ENCODE peak calls at places on chromosomes 3 and 15, in seven cellular contexts. N, Y, I, D, O, V and Z are unnamed samples. For H3K27me3, the result is how much of the 10 kb centered on the place peaks cover.

GRCh38 chr3:186847437-186847836 is 4.9 kb downstream of the ADIPOQ start:
- DNase-seq in N (no peak), Y (no peak), I (no peak), D (no peak), O (no peak), V (no peak), Z (no peak)

GRCh38 chr3:12896206-12896697 is 54.9 kb upstream of the RPL32 start:
- DNase-seq in N (no peak), Y (no peak), I (no peak), D (no peak), O (no peak), V (peak), Z (no peak)

GRCh38 chr3:98763076-98763475 is at the start of gene ST3GAL6:
- DNase-seq in N (peak), Y (no peak), I (no peak), D (no peak), O (no peak), V (peak), Z (no peak)

GRCh38 chr3:168952551-168952950 is 711.0 kb downstream of the MECOM start:
- DNase-seq in N (no peak), Y (peak), I (no peak), D (peak), O (no peak), V (peak), Z (no peak)

GRCh38 chr3:46960081-46960701 is 16.4 kb downstream of the CCDC12 start:
- DNase-seq in N (peak), Y (no peak), I (peak), D (no peak), O (no peak), V (peak), Z (no peak)

GRCh38 chr15:64634020-64634419 is 141.4 kb downstream of the RBPMS2 start:
- DNase-seq in N (no peak), Y (no peak), I (no peak), D (peak), O (no peak), V (no peak), Z (peak)

GRCh38 chr3:3923619-3924018 is 124.4 kb downstream of the LRRN1 start:
- DNase-seq in N (no peak), Y (no peak), I (no peak), D (no peak), O (no peak), V (no peak), Z (no peak)

GRCh38 chr3:138912237-138912636 is 34.7 kb downstream of the FOXL2 start:
- DNase-seq in N (no peak), Y (no peak), I (no peak), D (no peak), O (no peak), V (peak), Z (no peak)

GRCh38 chr15:58096529-58097084 is 31.1 kb upstream of the ALDH1A2 start:
- DNase-seq in N (no peak), Y (no peak), I (no peak), D (no peak), O (no peak), V (no peak), Z (no peak)

GRCh38 chr3:146165844-146166243 is 4.9 kb upstream of the PLOD2 start:
- DNase-seq in N (no peak), Y (no peak), I (no peak), D (no peak), O (no peak), V (no peak), Z (no peak)

GRCh38 chr3:183061431-183062172 is 37.7 kb downstream of the MCCC1 start:
- DNase-seq in N (no peak), Y (no peak), I (no peak), D (no peak), O (no peak), V (peak), Z (no peak)

GRCh38 chr3:187773963-187774789 is 28.9 kb upstream of the BCL6 start:
- DNase-seq in N (peak), Y (no peak), I (no peak), D (no peak), O (no peak), V (no peak), Z (no peak)

GRCh38 chr3:102733811-102734574 is 299.2 kb downstream of the ZPLD1 start:
- DNase-seq in N (no peak), Y (peak), I (no peak), D (no peak), O (no peak), V (no peak), Z (no peak)

GRCh38 chr15:101269479-101270223 is 7.6 kb downstream of the SELENOS start:
- DNase-seq in N (no peak), Y (no peak), I (no peak), D (no peak), O (no peak), V (no peak), Z (no peak)

GRCh38 chr3:111761309-111761795 is 97.7 kb upstream of the PHLDB2 start:
- DNase-seq in N (no peak), Y (peak), I (no peak), D (no peak), O (no peak), V (peak), Z (peak)

GRCh38 chr15:74194572-74195559 is 7.7 kb downstream of the STRA6 start:
- DNase-seq in N (no peak), Y (no peak), I (no peak), D (no peak), O (no peak), V (no peak), Z (no peak)

GRCh38 chr3:46574263-46574662 is 8.2 kb upstream of the LRRC2 start:
- DNase-seq in N (no peak), Y (no peak), I (no peak), D (peak), O (no peak), V (no peak), Z (no peak)

GRCh38 chr15:86267892-86268291 is 188.2 kb downstream of the AGBL1 start:
- DNase-seq in N (no peak), Y (no peak), I (no peak), D (no peak), O (no peak), V (no peak), Z (no peak)

GRCh38 chr15:95169701-95170459 is 938.5 kb downstream of the MCTP2 start:
- DNase-seq in N (peak), Y (peak), I (peak), D (no peak), O (no peak), V (peak), Z (no peak)

GRCh38 chr3:78066287-78066686 is 1026.4 kb downstream of the ROBO2 start:
- DNase-seq in N (no peak), Y (no peak), I (no peak), D (no peak), O (no peak), V (no peak), Z (no peak)
- TF ChIP-seq CTCF in N (no peak), Y (no peak), I (no peak), D (no peak), O (no peak), V (no peak), Z (no peak)

DNA sequence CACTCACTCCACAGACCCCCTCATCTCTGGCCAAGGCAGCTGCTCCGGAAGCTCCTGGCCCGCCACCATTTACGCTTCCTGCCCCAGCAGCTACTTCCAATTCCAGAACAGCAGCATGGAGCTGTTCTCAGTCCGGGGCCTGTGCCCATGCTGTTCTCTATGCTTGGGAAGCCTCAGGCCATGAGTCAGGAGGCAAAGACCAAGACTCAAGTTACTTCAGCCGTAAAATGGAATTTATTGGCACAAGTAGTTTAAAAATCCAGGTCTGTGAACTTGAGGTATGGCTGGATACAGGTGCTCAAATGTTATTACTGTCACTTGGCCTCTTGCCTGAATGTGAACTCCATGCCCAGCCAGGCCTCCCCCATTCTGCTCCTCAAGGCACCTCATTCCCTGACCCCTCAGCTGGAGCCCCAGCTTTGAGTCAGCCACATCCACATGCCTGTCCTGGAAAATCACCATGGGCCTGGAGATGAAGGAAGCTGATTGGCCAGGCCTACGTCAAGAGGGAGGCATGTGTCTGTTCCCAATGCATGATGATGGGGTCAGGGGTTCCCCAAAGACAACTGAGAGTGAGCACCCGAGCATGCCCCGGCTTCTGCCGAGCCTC is 31.4 kb upstream of the CACNA2D2 start:
- DNase-seq in N (no peak), Y (no peak), I (no peak), D (no peak), O (no peak), V (peak), Z (peak)
- H3K27me3 ChIP-seq in N (under half), Y (under half), I (under half), D (under half), O (under half), V (half or more), Z (under half)

GRCh38 chr15:88623061-88623460 is 1.9 kb downstream of the AEN start:
- DNase-seq in N (peak), Y (peak), I (no peak), D (peak), O (no peak), V (peak), Z (peak)
- H3K4me3 ChIP-seq in N (no peak), Y (peak), I (no peak), D (peak), O (peak), V (peak), Z (peak)

GRCh38 chr3:108219336-108219735 is 2.9 kb downstream of the IFT57 start:
- DNase-seq in N (no peak), Y (no peak), I (no peak), D (no peak), O (no peak), V (no peak), Z (no peak)

GRCh38 chr3:108221911-108222812 is at the start of gene IFT57:
- DNase-seq in N (peak), Y (peak), I (peak), D (peak), O (peak), V (peak), Z (peak)

GRCh38 chr3:108223928-108224327 is 1.7 kb upstream of the IFT57 start:
- DNase-seq in N (peak), Y (no peak), I (no peak), D (no peak), O (no peak), V (peak), Z (no peak)

GRCh38 chr3:108222813-108223307 is 636 bp upstream of the IFT57 start:
- DNase-seq in N (no peak), Y (no peak), I (no peak), D (no peak), O (no peak), V (peak), Z (no peak)

GRCh38 chr3:108221403-108221802 is 821 bp downstream of the IFT57 start:
- DNase-seq in N (no peak), Y (no peak), I (no peak), D (no peak), O (no peak), V (no peak), Z (no peak)
- TF ChIP-seq CTCF in N (no peak), Y (no peak), I (no peak), D (no peak), O (no peak), V (no peak), Z (no peak)

GRCh38 chr15:60006203-60006782 is 2.2 kb downstream of the FOXB1 start:
- DNase-seq in N (peak), Y (no peak), I (no peak), D (no peak), O (peak), V (peak), Z (no peak)
- H3K27me3 ChIP-seq in N (half or more), Y (half or more), I (half or more), D (under half), O (half or more), V (half or more), Z (half or more)

GRCh38 chr3:100586832-100587231 is 22.6 kb upstream of the ADGRG7 start:
- DNase-seq in N (no peak), Y (no peak), I (no peak), D (no peak), O (no peak), V (no peak), Z (no peak)

GRCh38 chr3:100591411-100591810 is 18.0 kb upstream of the ADGRG7 start:
- DNase-seq in N (no peak), Y (no peak), I (no peak), D (no peak), O (no peak), V (no peak), Z (no peak)

GRCh38 chr3:100590840-100591147 is 18.6 kb upstream of the ADGRG7 start:
- DNase-seq in N (no peak), Y (no peak), I (no peak), D (no peak), O (no peak), V (no peak), Z (no peak)

GRCh38 chr3:100588251-100588650 is 21.1 kb upstream of the ADGRG7 start:
- DNase-seq in N (no peak), Y (no peak), I (no peak), D (no peak), O (no peak), V (no peak), Z (no peak)

DNA sequence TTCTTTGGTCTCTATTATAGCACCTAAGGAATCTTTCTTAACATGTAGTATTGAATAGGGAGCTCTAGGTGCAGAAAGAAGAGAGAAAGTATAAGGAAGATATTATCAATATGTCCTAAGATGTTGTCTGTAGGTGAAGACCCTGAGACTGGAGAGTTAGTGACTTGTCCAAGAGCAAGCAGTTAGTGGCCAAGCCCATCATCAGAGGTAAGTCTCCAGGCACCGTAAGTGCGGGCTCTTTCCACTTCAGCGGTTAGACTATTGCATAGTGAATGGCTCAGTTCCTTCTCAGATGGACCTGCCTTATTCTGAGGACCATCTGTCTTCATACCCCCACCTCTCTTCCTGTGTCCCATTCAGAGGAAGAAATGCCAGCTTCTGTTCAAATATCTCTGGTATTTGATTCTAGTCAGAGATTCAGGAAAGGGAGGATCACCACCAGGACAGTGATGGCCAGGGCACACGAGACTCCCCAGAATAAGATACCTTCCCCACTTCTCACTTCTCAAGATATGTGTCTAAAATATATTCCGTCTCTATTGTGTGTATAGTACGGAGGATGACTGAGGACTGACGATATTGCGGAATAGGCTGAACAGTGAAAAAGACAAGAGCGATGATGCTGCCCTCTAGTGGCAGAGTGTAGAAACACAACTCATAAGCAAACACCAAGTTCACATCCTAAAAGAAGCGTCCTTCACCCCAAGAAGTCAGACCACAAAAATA is 19.1 kb upstream of the ADGRG7 start:
- DNase-seq in N (peak), Y (peak), I (peak), D (peak), O (no peak), V (peak), Z (peak)
- H3K4me3 ChIP-seq in N (no peak), Y (no peak), I (no peak), D (no peak), O (no peak), V (no peak), Z (no peak)

GRCh38 chr3:126292318-126293070 is 64.7 kb downstream of the KLF15 start:
- DNase-seq in N (no peak), Y (no peak), I (peak), D (no peak), O (no peak), V (no peak), Z (no peak)

GRCh38 chr3:126288314-126288713 is 68.9 kb downstream of the KLF15 start:
- DNase-seq in N (no peak), Y (no peak), I (peak), D (no peak), O (no peak), V (no peak), Z (no peak)

GRCh38 chr3:126287536-126288181 is 69.5 kb downstream of the KLF15 start:
- DNase-seq in N (peak), Y (no peak), I (peak), D (peak), O (peak), V (peak), Z (peak)

GRCh38 chr3:126291537-126291936 is 65.7 kb downstream of the KLF15 start:
- DNase-seq in N (no peak), Y (no peak), I (peak), D (no peak), O (no peak), V (no peak), Z (no peak)

GRCh38 chr3:126290325-126290724 is 66.9 kb downstream of the KLF15 start:
- DNase-seq in N (no peak), Y (no peak), I (peak), D (no peak), O (no peak), V (no peak), Z (no peak)
- TF ChIP-seq CTCF in N (no peak), Y (no peak), I (no peak), D (no peak), O (no peak), V (no peak), Z (no peak)

GRCh38 chr3:104257486-104257885 is 1109.2 kb upstream of the ALCAM start:
- DNase-seq in N (no peak), Y (no peak), I (no peak), D (no peak), O (no peak), V (no peak), Z (no peak)
- H3K27me3 ChIP-seq in N (under half), Y (under half), I (under half), D (under half), O (under half), V (under half), Z (under half)

GRCh38 chr15:89750560-89751542 is at the start of gene MESP1:
- DNase-seq in N (peak), Y (peak), I (peak), D (peak), O (peak), V (peak), Z (peak)

GRCh38 chr15:89747708-89748682 is 3.1 kb downstream of the MESP1 start:
- DNase-seq in N (no peak), Y (no peak), I (no peak), D (no peak), O (no peak), V (no peak), Z (no peak)

GRCh38 chr15:89749526-89749925 is 1.5 kb downstream of the MESP1 start:
- DNase-seq in N (no peak), Y (no peak), I (no peak), D (no peak), O (no peak), V (no peak), Z (no peak)

GRCh38 chr15:89749951-89750559 is 994 bp downstream of the MESP1 start:
- DNase-seq in N (peak), Y (no peak), I (no peak), D (no peak), O (no peak), V (no peak), Z (no peak)

DNA sequence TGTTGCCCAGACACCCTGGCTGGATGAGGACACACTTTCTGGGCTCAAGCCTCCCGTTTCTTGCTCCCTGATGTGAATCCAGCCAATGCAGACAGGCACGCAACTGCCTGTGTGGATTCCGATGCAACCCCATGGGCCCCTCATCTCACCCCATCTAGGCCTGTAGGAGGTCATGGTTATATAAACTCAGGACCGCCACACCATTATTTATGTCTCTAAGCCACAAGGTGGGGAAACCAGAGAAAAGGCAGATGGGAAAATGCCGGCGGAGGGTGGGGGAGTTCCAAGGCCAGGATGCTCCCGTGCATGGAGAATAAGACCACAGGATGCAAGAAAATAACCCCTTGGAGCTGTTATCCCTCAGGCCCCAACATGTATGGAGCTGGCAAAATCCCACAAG is 2.0 kb downstream of the MESP1 start:
- DNase-seq in N (no peak), Y (no peak), I (no peak), D (no peak), O (no peak), V (no peak), Z (no peak)
- H3K4me3 ChIP-seq in N (no peak), Y (no peak), I (no peak), D (no peak), O (no peak), V (no peak), Z (no peak)